ENCODE peak calls at places on chromosomes 16 and 17, in eight cellular contexts. K, A, U, G, P, F, D and E are unnamed samples.

GRCh38 chr17:1232786-1233185 is 37.5 kb upstream of the BHLHA9 start:
- DNase-seq in A (no peak), P (no peak), K (no peak), U (no peak), G (no peak), D (peak; percentile 51), F (no peak), E (peak; percentile 76)

GRCh38 chr17:43315858-43316521 is 82.2 kb upstream of the RNU2-1 start:
- DNase-seq in D (no peak), P (no peak), U (no peak), K (no peak), A (no peak), G (no peak), F (no peak), E (no peak)

GRCh38 chr17:34765291-34765690 is 185.9 kb downstream of the TMEM132E start:
- DNase-seq in G (no peak), D (no peak), A (no peak), K (no peak), P (no peak), U (no peak), F (no peak), E (no peak)

GRCh38 chr17:77435272-77436057 is 294.7 kb downstream of the SEC14L1 start:
- DNase-seq in D (no peak), F (no peak), G (no peak), A (no peak), U (no peak), P (no peak), K (no peak), E (no peak)

GRCh38 chr17:17561408-17562144 is 29.9 kb downstream of the PEMT start:
- DNase-seq in F (no peak), U (no peak), P (no peak), G (peak; percentile 92), A (no peak), K (peak; percentile 84), D (no peak), E (peak; percentile 47)

GRCh38 chr17:4362141-4362540 is 4.3 kb downstream of the UBE2G1 start:
- DNase-seq in F (peak; percentile 61), U (no peak), A (peak; percentile 14), P (no peak), D (no peak), G (no peak), K (no peak), E (no peak)

GRCh38 chr17:44767493-44767892 is 8.7 kb downstream of the ADAM11 start:
- DNase-seq in F (peak; percentile 25), K (no peak), U (no peak), A (no peak), P (no peak), G (no peak), D (no peak), E (no peak)

GRCh38 chr16:56999409-57000270 is 10.3 kb downstream of the NLRC5 start:
- DNase-seq in A (no peak), D (no peak), K (no peak), G (no peak), P (no peak), F (no peak), U (no peak), E (no peak)

GRCh38 chr17:17448723-17449122 is 28.1 kb upstream of the MED9 start:
- DNase-seq in U (no peak), D (no peak), F (no peak), P (no peak), G (no peak), K (no peak), A (no peak), E (no peak)

GRCh38 chr17:33166472-33166871 is 126.6 kb downstream of the ASIC2 start:
- DNase-seq in U (no peak), D (no peak), F (no peak), P (no peak), A (no peak), G (no peak), K (no peak), E (no peak)